ENCODE peak calls at places on chromosomes 11 and 22, in four cellular contexts. I is tibial artery, Q is tibial nerve, W is dorsolateral prefrontal cortex. S is an unnamed sample. For H3K27me3, the result is how much of the 10 kb centered on the place peaks cover.

GRCh38 chr11:60763692-60764369 is 7.2 kb downstream of the MS4A15 start:
- DNase-seq in I (peak), Q (no peak), W (no peak), S (no peak)

GRCh38 chr11:47571012-47571729 is 5.8 kb downstream of the PTPMT1 start:
- DNase-seq in I (no peak), Q (no peak), W (no peak), S (no peak)

GRCh38 chr11:43579171-43579918 is 101.2 kb upstream of the HSD17B12 start:
- DNase-seq in I (no peak), Q (no peak), W (no peak), S (no peak)

GRCh38 chr11:108865411-108865810 is 200.5 kb downstream of the DDX10 start:
- DNase-seq in I (no peak), Q (no peak), W (no peak), S (no peak)

GRCh38 chr11:35257287-35257686 is 118.3 kb downstream of the CD44 start:
- DNase-seq in I (no peak), Q (no peak), W (no peak), S (no peak)

GRCh38 chr11:61611309-61611708 is 30.4 kb upstream of the SYT7 start:
- DNase-seq in I (no peak), Q (no peak), W (no peak), S (no peak)

GRCh38 chr11:11032072-11032471 is 174.2 kb upstream of the ZBED5 start:
- DNase-seq in I (no peak), Q (no peak), W (no peak), S (no peak)

GRCh38 chr11:130606781-130607511 is 158.5 kb downstream of the ADAMTS15 start:
- DNase-seq in I (peak), Q (peak), W (no peak), S (peak)

GRCh38 chr22:25417792-25418191 is 146.7 kb upstream of the GRK3 start:
- DNase-seq in I (no peak), Q (no peak), W (no peak), S (no peak)

GRCh38 chr22:25403752-25404471 is 160.6 kb upstream of the GRK3 start:
- DNase-seq in I (no peak), Q (no peak), W (no peak), S (no peak)

GRCh38 chr11:119093951-119094815 is 7.5 kb downstream of the DPAGT1 start:
- DNase-seq in I (peak), Q (no peak), W (peak), S (no peak)

GRCh38 chr11:113574171-113574570 is 99.0 kb upstream of the DRD2 start:
- DNase-seq in I (no peak), Q (no peak), W (no peak), S (no peak)

DNA sequence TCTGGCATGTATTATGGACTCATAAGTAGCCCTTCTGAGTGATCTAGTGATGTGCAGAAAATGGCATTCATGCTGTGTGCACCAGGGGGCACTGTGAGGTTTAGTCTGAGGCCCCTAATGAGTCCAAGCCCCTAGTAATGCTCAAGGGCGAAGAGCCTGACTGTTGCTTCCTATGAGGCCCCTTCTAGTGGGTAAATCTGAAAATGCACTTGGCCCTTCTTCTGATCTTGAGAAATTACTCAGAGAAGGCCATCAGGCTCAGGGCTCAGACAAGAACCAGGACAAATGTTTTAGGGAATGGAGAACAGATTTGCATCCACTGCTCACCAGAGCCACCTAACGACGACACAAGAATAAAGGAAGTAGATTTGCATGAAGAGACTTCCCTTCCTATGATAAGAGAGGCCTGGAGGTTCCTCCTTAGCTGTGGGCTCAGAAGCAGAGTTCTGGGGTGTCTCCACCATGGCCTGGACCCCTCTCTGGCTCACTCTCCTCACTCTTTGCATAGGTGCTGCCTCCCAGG is 75.8 kb downstream of the GGTLC2 start:
- DNase-seq in I (peak), Q (peak), W (no peak), S (no peak)
- H3K27me3 ChIP-seq in I (under half), Q (under half), W (under half), S (under half)

GRCh38 chr11:70272009-70272408 is 1.5 kb downstream of the PPFIA1 start:
- DNase-seq in I (no peak), Q (no peak), W (no peak), S (no peak)
- H3K4me3 ChIP-seq in I (peak), Q (no peak), W (peak), S (no peak)

DNA sequence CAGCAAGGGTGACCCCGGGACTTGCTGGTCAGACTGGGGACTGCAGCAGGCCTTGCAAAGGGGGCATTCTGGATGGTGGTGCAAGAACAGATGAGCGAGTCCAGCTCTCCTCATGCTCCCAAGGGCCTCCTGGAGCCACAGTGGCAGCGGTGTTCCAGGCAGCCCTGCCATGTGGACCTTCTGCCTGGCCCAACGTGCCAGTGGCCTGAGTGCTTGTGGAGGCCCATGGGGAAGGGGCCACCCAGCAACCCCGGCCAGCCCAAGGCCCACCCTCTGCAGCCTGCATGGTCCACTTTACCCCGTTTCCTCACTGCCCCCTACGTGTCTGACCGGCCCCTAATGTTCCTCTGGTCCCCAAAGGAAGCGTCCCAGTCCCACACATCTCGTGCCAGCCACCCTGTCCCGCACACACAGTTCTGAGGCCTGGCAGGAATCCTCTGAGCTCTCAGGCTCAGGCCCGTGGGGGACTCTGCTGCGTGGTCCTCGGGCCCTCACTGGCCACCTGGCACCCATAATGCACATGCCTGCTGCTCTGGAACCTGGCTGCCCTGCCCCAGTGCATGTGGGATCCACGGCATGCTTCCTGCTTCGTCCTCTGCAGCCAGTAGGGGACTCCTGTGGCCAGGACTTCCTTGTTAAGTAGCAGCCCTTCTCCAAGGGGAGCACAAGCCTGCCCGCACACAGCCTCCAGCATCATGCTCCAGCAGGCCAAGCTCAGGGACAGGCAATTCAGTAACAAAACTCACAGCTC is 85.5 kb downstream of the DGCR2 start:
- DNase-seq in I (no peak), Q (no peak), W (no peak), S (no peak)
- TF ChIP-seq CTCF in I (no peak), Q (no peak), W (no peak), S (no peak)

DNA sequence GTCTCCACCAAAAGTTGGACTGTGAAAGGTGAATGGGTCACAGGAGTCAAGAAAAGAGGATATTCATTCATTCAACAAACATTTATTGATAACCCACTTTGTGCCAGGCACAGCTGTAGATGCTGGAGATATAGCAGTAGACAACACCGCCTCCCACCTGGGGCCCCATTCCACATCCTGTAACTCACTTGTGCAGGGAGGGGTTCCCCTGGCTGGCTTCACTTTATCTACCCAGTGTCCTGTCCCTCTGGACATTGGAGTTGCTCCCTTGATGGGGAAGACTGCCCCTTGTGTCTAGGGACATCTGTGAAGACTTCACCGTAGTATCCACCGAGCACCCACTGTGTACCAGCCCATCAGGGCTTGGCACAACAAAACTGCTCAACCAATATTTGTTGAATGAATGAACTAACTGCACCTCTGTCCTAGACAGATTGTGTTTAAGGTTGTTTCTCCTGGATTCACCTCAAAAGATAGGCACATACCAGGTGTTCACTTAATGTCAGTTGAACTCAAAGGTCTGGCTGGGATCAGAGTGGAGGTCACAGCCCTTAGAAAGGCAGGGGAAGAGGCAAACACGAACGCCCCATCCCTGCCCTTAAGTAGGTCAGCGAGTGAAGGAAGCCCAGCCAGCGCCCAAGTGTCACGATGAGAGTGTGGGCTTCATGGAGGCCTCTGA is 1.4 kb upstream of the OVOL1 start:
- DNase-seq in I (no peak), Q (no peak), W (no peak), S (no peak)
- H3K27me3 ChIP-seq in I (under half), Q (under half), W (under half), S (under half)

GRCh38 chr11:68271023-68271780 is 571 bp downstream of the C11orf24 start:
- DNase-seq in I (no peak), Q (peak), W (peak), S (peak)

GRCh38 chr11:68271781-68272608 is at the start of gene C11orf24:
- DNase-seq in I (peak), Q (peak), W (peak), S (peak)

GRCh38 chr11:68267881-68268240 is 3.9 kb downstream of the C11orf24 start:
- DNase-seq in I (no peak), Q (peak), W (no peak), S (no peak)

GRCh38 chr11:68269414-68270081 is 2.2 kb downstream of the C11orf24 start:
- DNase-seq in I (no peak), Q (peak), W (no peak), S (no peak)

GRCh38 chr11:68270334-68271022 is 1.3 kb downstream of the C11orf24 start:
- DNase-seq in I (no peak), Q (peak), W (no peak), S (no peak)
- H3K4me3 ChIP-seq in I (peak), Q (peak), W (peak), S (peak)

GRCh38 chr11:59754859-59755700 is at the start of gene STX3:
- DNase-seq in I (peak), Q (peak), W (peak), S (peak)

GRCh38 chr11:59758638-59759037 is 3.5 kb downstream of the STX3 start:
- DNase-seq in I (no peak), Q (no peak), W (no peak), S (no peak)

GRCh38 chr11:59755701-59756495 is 722 bp downstream of the STX3 start:
- DNase-seq in I (peak), Q (peak), W (peak), S (peak)

GRCh38 chr11:59756496-59756840 is 1.3 kb downstream of the STX3 start:
- DNase-seq in I (no peak), Q (no peak), W (no peak), S (no peak)

DNA sequence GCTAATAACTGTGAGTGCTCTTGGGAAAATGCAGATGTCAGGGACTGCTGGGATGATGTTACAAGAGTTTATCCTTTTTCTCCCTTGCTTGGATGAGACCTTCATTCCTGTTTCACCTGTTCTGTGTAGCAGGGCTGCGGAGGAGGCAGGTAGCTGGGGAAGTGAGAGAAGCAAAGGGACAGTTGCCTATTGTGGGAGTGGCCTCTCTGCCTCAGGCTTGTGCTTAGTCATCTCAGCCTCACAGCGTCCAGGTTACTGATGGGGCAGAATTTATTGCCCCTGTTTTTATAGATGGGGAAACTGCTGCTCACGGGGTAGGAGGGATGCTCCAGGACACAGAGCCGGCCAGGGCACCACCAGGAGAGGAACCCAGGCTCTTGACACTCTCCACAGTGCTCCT is 1.7 kb downstream of the STX3 start:
- DNase-seq in I (peak), Q (no peak), W (no peak), S (no peak)
- TF ChIP-seq CTCF in I (no peak), Q (no peak), W (no peak), S (no peak)

DNA sequence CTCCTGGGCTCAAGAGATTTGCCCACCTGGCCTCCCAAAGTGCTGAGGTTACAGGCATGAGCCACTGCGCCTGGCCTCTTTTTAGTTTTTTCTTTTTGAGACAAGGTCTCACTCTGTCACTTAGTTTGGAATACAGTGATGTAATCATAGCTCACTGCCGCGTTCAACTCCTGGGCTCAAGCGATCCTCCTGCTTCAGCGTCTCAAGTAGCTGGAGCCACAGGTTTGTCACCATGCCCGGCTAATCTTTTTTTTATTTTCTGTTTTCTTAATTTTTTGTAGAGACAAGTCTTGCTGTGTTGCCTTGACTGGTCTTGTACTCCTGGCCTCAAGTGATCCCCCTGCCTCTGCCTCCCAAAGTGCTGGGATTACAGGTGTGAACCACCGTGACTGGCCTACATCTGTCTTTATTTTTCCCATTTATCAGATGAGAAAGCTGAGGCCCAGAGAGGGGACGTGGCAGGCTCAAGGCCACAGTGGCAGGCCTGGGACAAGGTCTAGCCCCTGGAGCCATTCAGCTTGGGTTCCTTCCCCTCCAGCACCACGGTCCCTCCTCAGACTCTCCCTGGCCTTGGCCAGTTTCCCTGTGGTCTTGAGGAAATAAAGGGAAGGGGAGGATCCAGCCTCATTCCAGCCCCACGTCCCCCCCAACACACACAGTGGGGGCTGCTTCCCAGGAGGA is 2.8 kb upstream of the KDELR3 start:
- DNase-seq in I (no peak), Q (no peak), W (no peak), S (no peak)
- H3K27me3 ChIP-seq in I (under half), Q (under half), W (under half), S (under half)

GRCh38 chr11:32435511-32435946 is at the start of gene WT1:
- DNase-seq in I (no peak), Q (no peak), W (no peak), S (no peak)
- H3K4me3 ChIP-seq in I (peak), Q (peak), W (no peak), S (peak)

DNA sequence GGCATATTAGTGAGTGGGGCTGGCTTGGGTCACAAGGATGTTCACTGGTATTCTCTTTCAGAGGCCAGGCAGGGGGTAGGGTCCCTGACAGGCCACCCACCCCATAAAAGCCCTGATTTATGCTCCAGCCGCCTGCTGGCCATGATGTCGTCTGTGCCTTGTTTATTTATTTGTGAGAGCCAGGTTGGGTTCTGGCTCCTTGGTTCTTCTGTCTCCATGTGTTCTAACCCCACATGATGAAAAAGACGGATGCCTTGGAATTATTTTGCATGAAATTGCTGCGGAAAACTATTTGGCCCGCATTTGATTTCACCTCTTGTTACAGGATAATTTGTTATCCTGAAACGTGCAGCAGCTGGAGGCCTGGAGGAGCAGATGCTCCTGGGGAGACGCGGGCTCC is 46.3 kb upstream of the WNT11 start:
- DNase-seq in I (no peak), Q (no peak), W (no peak), S (no peak)
- TF ChIP-seq CTCF in I (no peak), Q (no peak), W (no peak), S (no peak)

DNA sequence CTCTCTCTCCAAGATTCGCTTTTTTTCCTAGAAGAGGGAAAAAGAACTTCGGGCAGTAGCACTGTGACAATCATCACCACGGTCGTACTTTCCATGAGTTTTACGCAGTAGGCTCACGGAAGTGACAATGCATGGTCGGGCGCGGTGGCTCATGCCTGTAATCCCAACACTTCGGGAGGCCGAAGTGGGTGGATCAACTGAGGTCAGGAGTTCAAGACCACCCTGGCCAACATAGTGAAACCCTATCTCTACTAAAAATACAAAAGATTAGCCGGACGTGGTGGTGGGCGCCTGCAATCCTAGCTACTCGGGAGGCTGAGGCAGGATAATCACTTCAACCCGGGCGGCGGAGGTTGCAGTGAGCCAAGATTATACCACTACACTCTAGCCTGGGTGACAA is 23.4 kb downstream of the GRAP2 start:
- DNase-seq in I (no peak), Q (no peak), W (no peak), S (no peak)
- H3K27me3 ChIP-seq in I (under half), Q (under half), W (under half), S (under half)

S was measured in right atrium auricular region.